ENCODE peak calls at places on chromosomes 7 and 10, in seven cellular contexts. One of them, this sample, is unnamed.

GRCh38 chr10:116848032-116848911 is 1.0 kb upstream of the ENO4 start:
- DNase-seq in IMR-90: no peak
- DNase-seq in neuronal stem cell: no peak
- DNase-seq in H9: no peak
- DNase-seq in mesenchymal stem cell: no peak
- DNase-seq in H1: no peak
- DNase-seq in mesendoderm: no peak
- DNase-seq in this sample: no peak

GRCh38 chr7:73650524-73650923 is 17.1 kb upstream of the VPS37D start:
- DNase-seq in IMR-90: no peak
- DNase-seq in neuronal stem cell: no peak
- DNase-seq in H9: no peak
- DNase-seq in mesenchymal stem cell: no peak
- DNase-seq in H1: no peak
- DNase-seq in mesendoderm: no peak
- DNase-seq in this sample: no peak

GRCh38 chr10:131560166-131560565 is 248.6 kb upstream of the TCERG1L start:
- DNase-seq in IMR-90: no peak
- DNase-seq in neuronal stem cell: no peak
- DNase-seq in H9: no peak
- DNase-seq in mesenchymal stem cell: no peak
- DNase-seq in H1: no peak
- DNase-seq in mesendoderm: no peak
- DNase-seq in this sample: no peak

GRCh38 chr7:157483971-157484410 is 147.2 kb downstream of the DNAJB6 start:
- DNase-seq in IMR-90: no peak
- DNase-seq in neuronal stem cell: no peak
- DNase-seq in H9: no peak
- DNase-seq in mesenchymal stem cell: no peak
- DNase-seq in H1: no peak
- DNase-seq in mesendoderm: no peak
- DNase-seq in this sample: no peak

GRCh38 chr7:24963218-24963617 is 16.8 kb downstream of the OSBPL3 start:
- DNase-seq in IMR-90: peak
- DNase-seq in neuronal stem cell: no peak
- DNase-seq in H9: no peak
- DNase-seq in mesenchymal stem cell: peak
- DNase-seq in H1: no peak
- DNase-seq in mesendoderm: no peak
- DNase-seq in this sample: no peak

GRCh38 chr10:80699602-80700039 is 161.9 kb downstream of the SH2D4B start:
- DNase-seq in IMR-90: peak
- DNase-seq in neuronal stem cell: peak
- DNase-seq in H9: peak
- DNase-seq in mesenchymal stem cell: peak
- DNase-seq in H1: peak
- DNase-seq in mesendoderm: peak
- DNase-seq in this sample: peak

GRCh38 chr7:116226664-116227063 is 16.3 kb downstream of the TES start:
- DNase-seq in IMR-90: peak
- DNase-seq in neuronal stem cell: no peak
- DNase-seq in H9: no peak
- DNase-seq in mesenchymal stem cell: no peak
- DNase-seq in H1: no peak
- DNase-seq in mesendoderm: no peak
- DNase-seq in this sample: no peak

GRCh38 chr10:48470893-48471805 is 133.7 kb downstream of the ARHGAP22 start:
- DNase-seq in IMR-90: peak
- DNase-seq in neuronal stem cell: no peak
- DNase-seq in H9: peak
- DNase-seq in mesenchymal stem cell: peak
- DNase-seq in H1: no peak
- DNase-seq in mesendoderm: no peak
- DNase-seq in this sample: no peak

GRCh38 chr7:7257899-7258692 is 75.8 kb downstream of the C1GALT1 start:
- DNase-seq in IMR-90: peak
- DNase-seq in neuronal stem cell: no peak
- DNase-seq in H9: no peak
- DNase-seq in mesenchymal stem cell: peak
- DNase-seq in H1: no peak
- DNase-seq in mesendoderm: no peak
- DNase-seq in this sample: peak

GRCh38 chr7:118572604-118573003 is 348.1 kb downstream of the ANKRD7 start:
- DNase-seq in IMR-90: no peak
- DNase-seq in neuronal stem cell: no peak
- DNase-seq in H9: no peak
- DNase-seq in mesenchymal stem cell: no peak
- DNase-seq in H1: no peak
- DNase-seq in mesendoderm: no peak
- DNase-seq in this sample: no peak

GRCh38 chr7:118575393-118575948 is 351.0 kb downstream of the ANKRD7 start:
- DNase-seq in IMR-90: no peak
- DNase-seq in neuronal stem cell: no peak
- DNase-seq in H9: no peak
- DNase-seq in mesenchymal stem cell: no peak
- DNase-seq in H1: no peak
- DNase-seq in mesendoderm: no peak
- DNase-seq in this sample: no peak

GRCh38 chr7:118573065-118573464 is 348.6 kb downstream of the ANKRD7 start:
- DNase-seq in IMR-90: no peak
- DNase-seq in neuronal stem cell: no peak
- DNase-seq in H9: no peak
- DNase-seq in mesenchymal stem cell: peak
- DNase-seq in H1: no peak
- DNase-seq in mesendoderm: no peak
- DNase-seq in this sample: peak
- H2BK5ac ChIP-seq in IMR-90: no peak
- H2BK5ac ChIP-seq in neuronal stem cell: no peak
- H2BK5ac ChIP-seq in H9: no peak
- H2BK5ac ChIP-seq in mesenchymal stem cell: no peak
- H2BK5ac ChIP-seq in H1: no peak
- H2BK5ac ChIP-seq in mesendoderm: no peak
- H2BK5ac ChIP-seq in this sample: no peak

GRCh38 chr10:119238577-119238976 is 31.2 kb downstream of the GRK5 start:
- DNase-seq in IMR-90: no peak
- DNase-seq in neuronal stem cell: no peak
- DNase-seq in H9: no peak
- DNase-seq in mesenchymal stem cell: no peak
- DNase-seq in H1: no peak
- DNase-seq in mesendoderm: no peak
- DNase-seq in this sample: no peak
- H3K18ac ChIP-seq in IMR-90: no peak
- H3K18ac ChIP-seq in neuronal stem cell: no peak
- H3K18ac ChIP-seq in H9: no peak
- H3K18ac ChIP-seq in mesenchymal stem cell: peak
- H3K18ac ChIP-seq in H1: no peak
- H3K18ac ChIP-seq in mesendoderm: no peak
- H3K18ac ChIP-seq in this sample: no peak

GRCh38 chr10:24931236-24931635 is 21.2 kb downstream of the PRTFDC1 start:
- DNase-seq in IMR-90: no peak
- DNase-seq in neuronal stem cell: no peak
- DNase-seq in H9: no peak
- DNase-seq in mesenchymal stem cell: no peak
- DNase-seq in H1: no peak
- DNase-seq in mesendoderm: no peak
- DNase-seq in this sample: no peak
- H2BK5ac ChIP-seq in IMR-90: no peak
- H2BK5ac ChIP-seq in neuronal stem cell: no peak
- H2BK5ac ChIP-seq in H9: no peak
- H2BK5ac ChIP-seq in mesenchymal stem cell: no peak
- H2BK5ac ChIP-seq in H1: no peak
- H2BK5ac ChIP-seq in mesendoderm: no peak
- H2BK5ac ChIP-seq in this sample: no peak

GRCh38 chr7:36232971-36233550 is 80.0 kb downstream of the EEPD1 start:
- DNase-seq in IMR-90: peak
- DNase-seq in neuronal stem cell: no peak
- DNase-seq in H9: no peak
- DNase-seq in mesenchymal stem cell: no peak
- DNase-seq in H1: no peak
- DNase-seq in mesendoderm: no peak
- DNase-seq in this sample: peak
- H3K18ac ChIP-seq in IMR-90: peak
- H3K18ac ChIP-seq in neuronal stem cell: no peak
- H3K18ac ChIP-seq in H9: no peak
- H3K18ac ChIP-seq in mesenchymal stem cell: no peak
- H3K18ac ChIP-seq in H1: no peak
- H3K18ac ChIP-seq in mesendoderm: no peak
- H3K18ac ChIP-seq in this sample: no peak

GRCh38 chr10:110903280-110904278 is 15.4 kb downstream of the BBIP1 start:
- DNase-seq in IMR-90: peak
- DNase-seq in neuronal stem cell: no peak
- DNase-seq in H9: no peak
- DNase-seq in mesenchymal stem cell: peak
- DNase-seq in H1: no peak
- DNase-seq in mesendoderm: no peak
- DNase-seq in this sample: peak
- H2BK5ac ChIP-seq in IMR-90: peak
- H2BK5ac ChIP-seq in neuronal stem cell: no peak
- H2BK5ac ChIP-seq in H9: no peak
- H2BK5ac ChIP-seq in mesenchymal stem cell: no peak
- H2BK5ac ChIP-seq in H1: no peak
- H2BK5ac ChIP-seq in mesendoderm: no peak
- H2BK5ac ChIP-seq in this sample: no peak

DNA sequence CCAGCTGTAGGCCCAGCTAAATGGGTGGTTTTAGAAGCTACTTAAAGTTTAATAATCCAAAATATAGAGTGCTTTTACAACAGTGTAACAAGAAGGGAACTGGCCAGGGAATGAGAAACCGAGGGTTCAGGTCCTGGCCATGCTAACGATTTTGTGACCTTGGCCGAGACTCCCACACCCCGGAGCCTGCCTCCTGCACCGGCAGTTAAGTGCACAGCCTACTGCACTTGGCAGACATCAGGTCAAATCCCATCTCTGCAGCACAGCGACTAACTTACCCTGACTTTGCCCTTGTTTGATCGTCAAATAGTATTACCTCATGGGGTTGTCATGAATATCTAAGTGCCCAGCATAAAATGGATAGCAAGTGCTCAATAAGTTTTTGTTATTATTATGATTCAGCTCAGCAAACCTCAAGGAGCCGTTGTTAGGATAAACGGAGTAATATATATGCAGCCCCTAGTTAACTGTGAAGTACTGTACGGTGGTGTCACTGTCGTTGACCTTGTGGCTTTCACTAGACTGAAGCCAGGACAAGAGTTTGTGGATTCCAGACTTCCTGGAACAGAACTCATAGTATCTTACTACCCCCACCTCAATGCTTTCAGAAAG is 35.5 kb downstream of the LYZL1 start:
- DNase-seq in IMR-90: peak
- DNase-seq in neuronal stem cell: no peak
- DNase-seq in H9: no peak
- DNase-seq in mesenchymal stem cell: peak
- DNase-seq in H1: no peak
- DNase-seq in mesendoderm: no peak
- DNase-seq in this sample: no peak
- H3K18ac ChIP-seq in IMR-90: no peak
- H3K18ac ChIP-seq in neuronal stem cell: no peak
- H3K18ac ChIP-seq in H9: no peak
- H3K18ac ChIP-seq in mesenchymal stem cell: no peak
- H3K18ac ChIP-seq in H1: no peak
- H3K18ac ChIP-seq in mesendoderm: no peak
- H3K18ac ChIP-seq in this sample: no peak

GRCh38 chr10:100482181-100482833 is 19.5 kb downstream of the WNT8B start:
- DNase-seq in IMR-90: peak
- DNase-seq in neuronal stem cell: peak
- DNase-seq in H9: peak
- DNase-seq in mesenchymal stem cell: peak
- DNase-seq in H1: no peak
- DNase-seq in mesendoderm: peak
- DNase-seq in this sample: peak
- H2BK5ac ChIP-seq in IMR-90: no peak
- H2BK5ac ChIP-seq in neuronal stem cell: no peak
- H2BK5ac ChIP-seq in H9: no peak
- H2BK5ac ChIP-seq in mesenchymal stem cell: no peak
- H2BK5ac ChIP-seq in H1: peak
- H2BK5ac ChIP-seq in mesendoderm: no peak
- H2BK5ac ChIP-seq in this sample: no peak